ENCODE peak calls at places on chromosomes 16 and 17, in five cellular contexts. N is transverse colon, H is Peyer's patch, C is A549, I is pancreas. X is an unnamed sample.

GRCh38 chr17:1485748-1486376 is 6.6 kb downstream of the MYO1C start:
- DNase-seq in C (peak; percentile 76), N (peak; percentile 76), H (peak; percentile 85), I (peak; percentile 62), X (peak; percentile 85)

GRCh38 chr16:86298166-86299131 is 211.9 kb upstream of the FOXF1 start:
- DNase-seq in N (peak; percentile 33), I (no peak), C (no peak), H (no peak), X (no peak)

GRCh38 chr16:22369221-22369811 is 5.1 kb downstream of the CDR2 start:
- DNase-seq in H (no peak), I (no peak), C (no peak), N (no peak), X (no peak)

GRCh38 chr17:44865231-44865660 is 17.6 kb downstream of the HIGD1B start:
- DNase-seq in H (peak; percentile 87), N (peak; percentile 69), C (peak; percentile 88), I (peak; percentile 63), X (peak; percentile 56)

GRCh38 chr17:29357232-29357631 is 32.9 kb upstream of the TAOK1 start:
- DNase-seq in N (no peak), H (no peak), I (no peak), C (no peak), X (no peak)

GRCh38 chr17:40415390-40415789 is 2.3 kb downstream of the TOP2A start:
- DNase-seq in N (no peak), C (peak; percentile 68), I (no peak), H (no peak), X (no peak)

GRCh38 chr17:9350083-9350482 is 225.5 kb downstream of the STX8 start:
- DNase-seq in H (no peak), I (no peak), C (no peak), N (no peak), X (no peak)

GRCh38 chr16:7644171-7644570 is 311.5 kb downstream of the RBFOX1 start:
- DNase-seq in C (no peak), N (no peak), I (no peak), H (no peak), X (no peak)

GRCh38 chr17:8004899-8005298 is 2.5 kb downstream of the GUCY2D start:
- DNase-seq in I (no peak), N (no peak), C (no peak), H (no peak), X (no peak)

GRCh38 chr16:66262253-66263167 is 104.0 kb upstream of the CDH5 start:
- DNase-seq in N (no peak), H (no peak), I (no peak), C (no peak), X (peak; percentile 85)

GRCh38 chr16:49277386-49277742 is 4.3 kb downstream of the CBLN1 start:
- DNase-seq in I (no peak), H (no peak), N (no peak), C (no peak), X (no peak)

GRCh38 chr16:81928975-81929374 is 82.3 kb downstream of the SDR42E1 start:
- DNase-seq in H (no peak), C (no peak), I (no peak), N (no peak), X (no peak)

GRCh38 chr16:50859628-50860360 is 117.9 kb downstream of the CYLD start:
- DNase-seq in I (no peak), H (peak; percentile 58), C (no peak), N (peak; percentile 19), X (no peak)

GRCh38 chr16:65908568-65908967 is 457.9 kb upstream of the CDH5 start:
- DNase-seq in H (no peak), N (no peak), C (no peak), I (no peak), X (no peak)

GRCh38 chr16:22235839-22236745 is 30.0 kb downstream of the EEF2K start:
- DNase-seq in I (no peak), H (peak; percentile 70), N (peak; percentile 48), C (no peak), X (peak; percentile 32)

GRCh38 chr17:7014995-7015586 is 2.7 kb downstream of the RNASEK start:
- DNase-seq in N (peak; percentile 49), H (peak; percentile 71), I (no peak), C (no peak), X (no peak)

GRCh38 chr16:23700509-23700908 is 12.5 kb downstream of the ERN2 start:
- DNase-seq in I (no peak), H (peak; percentile 57), N (peak; percentile 56), C (no peak), X (no peak)

GRCh38 chr17:57735707-57736106 is 9.4 kb downstream of the CCDC182 start:
- DNase-seq in N (no peak), H (no peak), C (peak; percentile 70), I (no peak), X (no peak)

GRCh38 chr16:49542391-49542891 is 168.8 kb downstream of the C16orf78 start:
- DNase-seq in C (no peak), I (no peak), H (no peak), N (no peak), X (no peak)

GRCh38 chr16:15618392-15618791 is 24.6 kb downstream of the MARF1 start:
- DNase-seq in N (no peak), I (no peak), H (no peak), C (no peak), X (no peak)

GRCh38 chr16:4385066-4385788 is 13.6 kb downstream of the VASN start:
- DNase-seq in N (no peak), C (no peak), H (no peak), I (no peak), X (peak; percentile 65)

GRCh38 chr17:81512984-81513668 is 527 bp upstream of the ACTG1 start:
- DNase-seq in C (peak; percentile 76), N (peak; percentile 80), H (peak; percentile 86), I (peak; percentile 69), X (peak; percentile 86)

GRCh38 chr16:24499193-24499814 is 40.1 kb upstream of the RBBP6 start:
- DNase-seq in C (peak; percentile 50), N (peak; percentile 30), I (no peak), H (no peak), X (no peak)

GRCh38 chr17:36869856-36870617 is 67.2 kb upstream of the LHX1 start:
- DNase-seq in H (no peak), N (no peak), I (no peak), C (peak; percentile 73), X (no peak)

GRCh38 chr17:73798111-73798748 is 154.0 kb upstream of the SDK2 start:
- DNase-seq in C (peak; percentile 98), I (peak; percentile 40), N (peak; percentile 21), H (peak; percentile 68), X (no peak)

GRCh38 chr16:71293921-71294320 is 4.7 kb upstream of the CMTR2 start:
- DNase-seq in I (no peak), N (no peak), C (no peak), H (no peak), X (no peak)

GRCh38 chr16:88911148-88911945 is 44.9 kb upstream of the PABPN1L start:
- DNase-seq in C (no peak), H (peak; percentile 75), I (no peak), N (no peak), X (no peak)

GRCh38 chr16:20905576-20905975 is 5.0 kb downstream of the LYRM1 start:
- DNase-seq in N (no peak), I (no peak), H (no peak), C (no peak), X (no peak)

GRCh38 chr16:59899940-59900339 is 1165.8 kb upstream of the GOT2 start:
- DNase-seq in N (no peak), C (no peak), I (no peak), H (no peak), X (no peak)

GRCh38 chr16:87582221-87582965 is 19.9 kb upstream of the JPH3 start:
- DNase-seq in I (no peak), N (peak; percentile 21), H (peak; percentile 59), C (no peak), X (peak; percentile 93)

GRCh38 chr17:77354420-77354720 is 213.6 kb downstream of the SEC14L1 start:
- DNase-seq in N (no peak), H (no peak), C (no peak), I (no peak), X (no peak)

DNA sequence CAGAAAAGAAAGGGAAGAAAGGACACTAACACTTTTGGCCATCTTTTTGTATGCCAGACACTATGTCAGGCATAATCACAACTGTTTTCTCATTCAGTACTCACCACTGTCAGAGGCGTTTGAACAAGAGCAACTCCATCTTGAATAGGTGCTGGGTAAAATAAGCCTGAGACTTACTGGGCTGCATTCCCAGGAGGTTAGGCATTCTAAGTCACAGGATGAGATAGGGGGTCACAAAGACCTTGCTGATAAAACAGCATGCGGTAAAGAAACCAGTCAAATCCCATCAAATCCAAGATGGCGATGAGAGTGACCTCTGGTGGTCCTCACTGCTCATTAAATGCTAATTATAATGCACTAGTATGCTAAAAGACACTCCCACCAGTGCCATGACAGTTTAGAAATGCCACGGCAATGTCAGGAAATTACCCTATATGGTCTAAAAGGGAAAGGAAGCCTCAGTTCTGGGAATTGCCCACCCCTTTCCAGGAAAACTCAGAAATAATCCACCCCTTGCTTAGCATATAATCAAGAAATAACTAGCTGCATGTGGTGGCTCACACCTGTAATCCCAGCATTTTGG is 14.9 kb upstream of the LYRM9 start:
- DNase-seq in H (no peak), C (no peak), I (no peak), N (no peak), X (no peak)
- H3K4me1 ChIP-seq in H (no peaks in the 10 kb centered on the region), C (no peaks in the 10 kb centered on the region), I (no peaks in the 10 kb centered on the region), N (no peaks in the 10 kb centered on the region), X (no peaks in the 10 kb centered on the region)

GRCh38 chr17:55737976-55738501 is 12.8 kb upstream of the PCTP start:
- DNase-seq in I (no peak), N (no peak), H (no peak), C (no peak), X (no peak)

GRCh38 chr17:55735784-55736405 is 13.2 kb upstream of the TMEM100 start:
- DNase-seq in N (peak; percentile 20), C (peak; percentile 30), I (no peak), H (peak; percentile 70), X (no peak)

GRCh38 chr17:55730808-55731207 is 8.1 kb upstream of the TMEM100 start:
- DNase-seq in H (no peak), C (no peak), I (no peak), N (no peak), X (no peak)

GRCh38 chr17:55731586-55732250 is 9.1 kb upstream of the TMEM100 start:
- DNase-seq in H (peak; percentile 48), I (no peak), N (peak; percentile 24), C (no peak), X (peak; percentile 93)

GRCh38 chr17:55734128-55734781 is 11.6 kb upstream of the TMEM100 start:
- DNase-seq in N (no peak), H (no peak), C (no peak), I (no peak), X (peak; percentile 49)
- H3K4me1 ChIP-seq in N (peaks cover 12% of the 10 kb centered on the region), H (peaks cover 5% of the 10 kb centered on the region), C (no peaks in the 10 kb centered on the region), I (no peaks in the 10 kb centered on the region), X (peaks cover 3% of the 10 kb centered on the region)

GRCh38 chr17:19671433-19671832 is 22.9 kb downstream of the ALDH3A2 start:
- DNase-seq in H (no peak), N (no peak), I (no peak), C (no peak), X (no peak)
- H3K4me1 ChIP-seq in H (peaks cover 24% of the 10 kb centered on the region), N (no peaks in the 10 kb centered on the region), I (no peaks in the 10 kb centered on the region), C (peaks cover 20% of the 10 kb centered on the region), X (no peaks in the 10 kb centered on the region)

GRCh38 chr16:79098897-79099296 is 501.6 kb downstream of the MAF start:
- DNase-seq in C (no peak), H (no peak), N (no peak), I (no peak), X (no peak)
- H3K4me1 ChIP-seq in C (no peaks in the 10 kb centered on the region), H (no peaks in the 10 kb centered on the region), N (no peaks in the 10 kb centered on the region), I (no peaks in the 10 kb centered on the region), X (no peaks in the 10 kb centered on the region)

GRCh38 chr17:11441004-11441403 is 157.3 kb upstream of the DNAH9 start:
- DNase-seq in H (no peak), I (no peak), C (no peak), N (no peak), X (no peak)

GRCh38 chr17:11446316-11446715 is 152.0 kb upstream of the DNAH9 start:
- DNase-seq in C (no peak), N (no peak), I (no peak), H (no peak), X (no peak)
- H3K4me1 ChIP-seq in C (no peaks in the 10 kb centered on the region), N (no peaks in the 10 kb centered on the region), I (no peaks in the 10 kb centered on the region), H (no peaks in the 10 kb centered on the region), X (no peaks in the 10 kb centered on the region)

X was measured in right cardiac atrium.